ENCODE peak calls at places on chromosomes 11 and 22, in eight cellular contexts. T is IMR-90; M is upper lobe of right lung; X is CD8-positive, alpha-beta T cell; S is heart right ventricle; F is neuronal stem cell; W is SJSA1; Q is ovary. N is an unnamed sample.
A peak's percentile ranks its signal among the peaks of the same experiment; 100 is the strongest.

GRCh38 chr22:37234736-37235711 is 9.0 kb downstream of the RAC2 start:
- DNase-seq in X (no peak), M (no peak), F (no peak), W (no peak), Q (no peak), S (no peak), T (no peak), N (no peak)

GRCh38 chr22:45170001-45170466 is 6.3 kb downstream of the NUP50 start:
- DNase-seq in W (no peak), F (no peak), M (no peak), T (peak; percentile 44), X (no peak), S (no peak), Q (no peak), N (no peak)

GRCh38 chr22:25282671-25283561 is 63.5 kb downstream of the CRYBB2 start:
- DNase-seq in X (no peak), S (no peak), M (no peak), W (no peak), T (no peak), F (peak; percentile 18), Q (no peak), N (no peak)

GRCh38 chr11:20634044-20634443 is 34.6 kb downstream of the SLC6A5 start:
- DNase-seq in F (no peak), X (no peak), S (no peak), Q (no peak), W (no peak), T (no peak), M (no peak), N (no peak)

GRCh38 chr11:112834277-112834755 is 126.9 kb upstream of the NCAM1 start:
- DNase-seq in T (no peak), M (peak; percentile 70), F (no peak), W (no peak), S (peak; percentile 74), X (no peak), Q (no peak), N (no peak)

GRCh38 chr22:28141614-28142013 is 222.6 kb upstream of the PITPNB start:
- DNase-seq in S (no peak), W (peak; percentile 85), X (no peak), F (no peak), T (peak; percentile 77), Q (no peak), M (no peak), N (no peak)

GRCh38 chr11:57491371-57492061 is 24.0 kb downstream of the SLC43A1 start:
- DNase-seq in X (peak; percentile 33), S (no peak), Q (no peak), F (peak; percentile 43), W (peak; percentile 19), M (peak; percentile 72), T (no peak), N (peak; percentile 58)

GRCh38 chr11:69320756-69321741 is 27.1 kb downstream of the MYEOV start:
- DNase-seq in W (peak; percentile 93), F (no peak), M (peak; percentile 52), T (peak; percentile 52), Q (no peak), S (no peak), X (no peak), N (no peak)

GRCh38 chr11:83187463-83187862 is 6.0 kb upstream of the ANKRD42 start:
- DNase-seq in T (no peak), F (no peak), M (no peak), Q (no peak), W (no peak), S (no peak), X (no peak), N (no peak)

GRCh38 chr11:50379484-50379883 is 346.8 kb downstream of the OR4C45 start:
- DNase-seq in M (no peak), T (no peak), X (no peak), Q (no peak), W (no peak), F (no peak), S (no peak), N (no peak)
- H3K9me3 ChIP-seq in M (peaks cover 25% of the 10 kb centered on the region), T (no peaks in the 10 kb centered on the region), X (no peaks in the 10 kb centered on the region), Q (no peaks in the 10 kb centered on the region), W (peaks cover 13% of the 10 kb centered on the region), F (no peaks in the 10 kb centered on the region), S (peaks cover 69% of the 10 kb centered on the region), N (peaks cover 95% of the 10 kb centered on the region)

DNA sequence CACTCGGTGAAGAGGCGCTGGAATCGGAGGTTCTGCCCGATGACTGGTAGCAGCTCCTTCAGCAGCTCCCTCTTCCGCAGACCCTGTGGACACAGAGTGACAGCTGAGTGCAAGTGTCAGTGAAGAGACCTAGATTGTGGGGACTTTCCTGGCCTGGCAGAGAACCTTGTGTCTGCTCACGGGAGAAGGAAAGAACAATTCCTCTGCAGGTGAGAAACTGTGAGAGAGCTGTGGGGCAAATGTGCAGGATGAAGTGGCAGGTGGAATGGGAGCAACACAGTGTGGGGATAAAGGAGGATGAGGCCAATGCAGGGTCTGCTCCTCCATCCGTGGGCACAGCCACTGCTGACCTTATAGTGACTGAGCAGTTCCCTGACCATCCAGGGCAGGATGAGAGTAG is 40.0 kb upstream of the CLTCL1 start:
- DNase-seq in Q (no peak), M (no peak), F (no peak), X (no peak), W (no peak), T (no peak), S (no peak), N (no peak)
- H3K9me3 ChIP-seq in Q (peaks cover 5% of the 10 kb centered on the region), M (peaks cover under 1% of the 10 kb centered on the region), F (peaks cover 52% of the 10 kb centered on the region), X (peaks cover under 1% of the 10 kb centered on the region), W (peaks cover 3% of the 10 kb centered on the region), T (peaks cover 3% of the 10 kb centered on the region), S (peaks cover 19% of the 10 kb centered on the region), N (peaks cover 8% of the 10 kb centered on the region)

GRCh38 chr22:47408409-47408808 is 646.0 kb downstream of the TBC1D22A start:
- DNase-seq in M (no peak), W (no peak), T (no peak), F (no peak), X (no peak), S (no peak), Q (no peak), N (no peak)

GRCh38 chr22:47411006-47411405 is 648.6 kb downstream of the TBC1D22A start:
- DNase-seq in M (peak; percentile 23), Q (no peak), F (no peak), X (no peak), T (no peak), W (no peak), S (no peak), N (peak; percentile 16)

GRCh38 chr22:47407626-47408025 is 645.2 kb downstream of the TBC1D22A start:
- DNase-seq in X (no peak), Q (no peak), W (no peak), F (no peak), S (no peak), M (no peak), T (no peak), N (no peak)

GRCh38 chr22:47406896-47407295 is 644.4 kb downstream of the TBC1D22A start:
- DNase-seq in F (no peak), Q (no peak), X (no peak), W (no peak), S (no peak), M (no peak), T (no peak), N (no peak)

GRCh38 chr22:47409501-47410275 is 647.2 kb downstream of the TBC1D22A start:
- DNase-seq in W (no peak), S (no peak), T (no peak), Q (no peak), X (no peak), M (peak; percentile 7), F (no peak), N (no peak)
- H3K9me3 ChIP-seq in W (no peaks in the 10 kb centered on the region), S (no peaks in the 10 kb centered on the region), T (peaks cover 7% of the 10 kb centered on the region), Q (no peaks in the 10 kb centered on the region), X (no peaks in the 10 kb centered on the region), M (no peaks in the 10 kb centered on the region), F (no peaks in the 10 kb centered on the region), N (no peaks in the 10 kb centered on the region)

GRCh38 chr22:49015993-49016908 is 811.4 kb downstream of the BRD1 start:
- DNase-seq in X (peak; percentile 7), M (peak; percentile 61), Q (peak; percentile 7), W (no peak), T (no peak), F (no peak), S (no peak), N (no peak)
- H3K9me3 ChIP-seq in X (no peaks in the 10 kb centered on the region), M (no peaks in the 10 kb centered on the region), Q (no peaks in the 10 kb centered on the region), W (peaks cover 2% of the 10 kb centered on the region), T (peaks cover 57% of the 10 kb centered on the region), F (no peaks in the 10 kb centered on the region), S (no peaks in the 10 kb centered on the region), N (no peaks in the 10 kb centered on the region)

GRCh38 chr11:75920886-75921285 is 105.9 kb downstream of the UVRAG start:
- DNase-seq in M (no peak), S (no peak), F (no peak), Q (no peak), W (no peak), X (no peak), T (no peak), N (no peak)

GRCh38 chr11:75918295-75918694 is 103.3 kb downstream of the UVRAG start:
- DNase-seq in M (no peak), X (no peak), S (no peak), W (no peak), F (no peak), Q (no peak), T (no peak), N (no peak)

GRCh38 chr11:75919525-75919924 is 104.5 kb downstream of the UVRAG start:
- DNase-seq in X (no peak), M (no peak), Q (no peak), W (no peak), S (no peak), F (no peak), T (peak; percentile 20), N (no peak)

GRCh38 chr11:75913984-75914383 is 99.0 kb downstream of the UVRAG start:
- DNase-seq in W (no peak), M (no peak), Q (no peak), S (no peak), F (no peak), X (no peak), T (no peak), N (no peak)

GRCh38 chr11:75916882-75917281 is 101.9 kb downstream of the UVRAG start:
- DNase-seq in M (no peak), T (no peak), W (no peak), F (no peak), X (no peak), Q (no peak), S (no peak), N (no peak)
- H3K9me3 ChIP-seq in M (no peaks in the 10 kb centered on the region), T (no peaks in the 10 kb centered on the region), W (no peaks in the 10 kb centered on the region), F (no peaks in the 10 kb centered on the region), X (no peaks in the 10 kb centered on the region), Q (no peaks in the 10 kb centered on the region), S (no peaks in the 10 kb centered on the region), N (no peaks in the 10 kb centered on the region)

DNA sequence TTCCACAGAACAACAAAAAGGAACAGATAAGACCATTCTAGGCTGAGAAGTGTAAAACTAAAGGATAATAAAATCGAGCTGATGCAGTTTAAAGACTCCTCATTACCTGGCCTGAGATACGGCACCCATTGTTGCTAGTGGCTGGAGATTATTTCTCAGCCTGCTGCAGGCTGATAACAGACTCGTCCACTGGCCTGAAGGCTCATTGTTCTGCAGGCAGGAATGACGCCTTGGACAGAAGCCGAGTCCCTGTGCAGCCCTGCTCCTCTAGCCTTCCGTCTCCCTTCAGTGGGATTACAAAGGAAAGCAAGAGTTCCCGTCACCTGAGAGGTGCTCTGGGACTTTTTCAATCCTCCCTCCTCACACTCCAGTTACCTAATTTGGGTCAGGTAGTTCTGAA is 1065.3 kb downstream of the OPCML start:
- DNase-seq in T (no peak), X (no peak), Q (no peak), S (no peak), W (no peak), M (no peak), F (no peak), N (no peak)
- H3K9me3 ChIP-seq in T (no peaks in the 10 kb centered on the region), X (no peaks in the 10 kb centered on the region), Q (no peaks in the 10 kb centered on the region), S (no peaks in the 10 kb centered on the region), W (no peaks in the 10 kb centered on the region), M (no peaks in the 10 kb centered on the region), F (no peaks in the 10 kb centered on the region), N (peaks cover 7% of the 10 kb centered on the region)